ENCODE peak calls at places on chromosomes 2 and 18, in six cellular contexts. One of them, this sample, is unnamed.

GRCh38 chr18:75114231-75114630 is 94.7 kb downstream of the PTGR3 start:
- DNase-seq in stimulated activated CD4-positive, alpha-beta T cell treated with anti-CD3 and anti-CD28 coated beads, Interleukin-12 subunit alpha, Interleukin-12 subunit beta, amount 100 ng/mL, for 24 hours: no peak
- DNase-seq in naive thymus-derived CD4-positive, alpha-beta T cell: no peak
- DNase-seq in CD4-positive, alpha-beta memory T cell: no peak
- DNase-seq in fibroblast of the aortic adventitia: no peak
- DNase-seq in neuronal stem cell: no peak
- DNase-seq in this sample: no peak

GRCh38 chr2:1686784-1687105 is 57.6 kb downstream of the PXDN start:
- DNase-seq in stimulated activated CD4-positive, alpha-beta T cell treated with anti-CD3 and anti-CD28 coated beads, Interleukin-12 subunit alpha, Interleukin-12 subunit beta, amount 100 ng/mL, for 24 hours: no peak
- DNase-seq in naive thymus-derived CD4-positive, alpha-beta T cell: no peak
- DNase-seq in CD4-positive, alpha-beta memory T cell: no peak
- DNase-seq in fibroblast of the aortic adventitia: no peak
- DNase-seq in neuronal stem cell: no peak
- DNase-seq in this sample: no peak

GRCh38 chr2:42106257-42106816 is 58.5 kb downstream of the PKDCC start:
- DNase-seq in stimulated activated CD4-positive, alpha-beta T cell treated with anti-CD3 and anti-CD28 coated beads, Interleukin-12 subunit alpha, Interleukin-12 subunit beta, amount 100 ng/mL, for 24 hours: no peak
- DNase-seq in naive thymus-derived CD4-positive, alpha-beta T cell: no peak
- DNase-seq in CD4-positive, alpha-beta memory T cell: no peak
- DNase-seq in fibroblast of the aortic adventitia: no peak
- DNase-seq in neuronal stem cell: no peak
- DNase-seq in this sample: no peak

GRCh38 chr2:239603411-239604356 is 202.9 kb upstream of the HDAC4 start:
- DNase-seq in stimulated activated CD4-positive, alpha-beta T cell treated with anti-CD3 and anti-CD28 coated beads, Interleukin-12 subunit alpha, Interleukin-12 subunit beta, amount 100 ng/mL, for 24 hours: no peak
- DNase-seq in naive thymus-derived CD4-positive, alpha-beta T cell: no peak
- DNase-seq in CD4-positive, alpha-beta memory T cell: no peak
- DNase-seq in fibroblast of the aortic adventitia: no peak
- DNase-seq in neuronal stem cell: no peak
- DNase-seq in this sample: no peak

GRCh38 chr2:182069416-182069815 is 83.8 kb downstream of the PPP1R1C start:
- DNase-seq in stimulated activated CD4-positive, alpha-beta T cell treated with anti-CD3 and anti-CD28 coated beads, Interleukin-12 subunit alpha, Interleukin-12 subunit beta, amount 100 ng/mL, for 24 hours: no peak
- DNase-seq in naive thymus-derived CD4-positive, alpha-beta T cell: no peak
- DNase-seq in CD4-positive, alpha-beta memory T cell: no peak
- DNase-seq in fibroblast of the aortic adventitia: no peak
- DNase-seq in neuronal stem cell: no peak
- DNase-seq in this sample: no peak

GRCh38 chr2:162890690-162891311 is 52.2 kb upstream of the KCNH7 start:
- DNase-seq in stimulated activated CD4-positive, alpha-beta T cell treated with anti-CD3 and anti-CD28 coated beads, Interleukin-12 subunit alpha, Interleukin-12 subunit beta, amount 100 ng/mL, for 24 hours: no peak
- DNase-seq in naive thymus-derived CD4-positive, alpha-beta T cell: no peak
- DNase-seq in CD4-positive, alpha-beta memory T cell: no peak
- DNase-seq in fibroblast of the aortic adventitia: peak
- DNase-seq in neuronal stem cell: peak
- DNase-seq in this sample: peak

GRCh38 chr2:214069254-214069653 is 341.6 kb upstream of the VWC2L start:
- DNase-seq in stimulated activated CD4-positive, alpha-beta T cell treated with anti-CD3 and anti-CD28 coated beads, Interleukin-12 subunit alpha, Interleukin-12 subunit beta, amount 100 ng/mL, for 24 hours: no peak
- DNase-seq in naive thymus-derived CD4-positive, alpha-beta T cell: no peak
- DNase-seq in CD4-positive, alpha-beta memory T cell: no peak
- DNase-seq in fibroblast of the aortic adventitia: peak
- DNase-seq in neuronal stem cell: no peak
- DNase-seq in this sample: no peak

GRCh38 chr2:120815292-120815691 is 79.6 kb downstream of the GLI2 start:
- DNase-seq in stimulated activated CD4-positive, alpha-beta T cell treated with anti-CD3 and anti-CD28 coated beads, Interleukin-12 subunit alpha, Interleukin-12 subunit beta, amount 100 ng/mL, for 24 hours: no peak
- DNase-seq in naive thymus-derived CD4-positive, alpha-beta T cell: no peak
- DNase-seq in CD4-positive, alpha-beta memory T cell: no peak
- DNase-seq in fibroblast of the aortic adventitia: no peak
- DNase-seq in neuronal stem cell: no peak
- DNase-seq in this sample: no peak

GRCh38 chr2:207766697-207767460 is 2.8 kb downstream of the FZD5 start:
- DNase-seq in stimulated activated CD4-positive, alpha-beta T cell treated with anti-CD3 and anti-CD28 coated beads, Interleukin-12 subunit alpha, Interleukin-12 subunit beta, amount 100 ng/mL, for 24 hours: no peak
- DNase-seq in naive thymus-derived CD4-positive, alpha-beta T cell: no peak
- DNase-seq in CD4-positive, alpha-beta memory T cell: no peak
- DNase-seq in fibroblast of the aortic adventitia: no peak
- DNase-seq in neuronal stem cell: no peak
- DNase-seq in this sample: no peak

GRCh38 chr2:209633911-209634310 is 137.7 kb upstream of the UNC80 start:
- DNase-seq in stimulated activated CD4-positive, alpha-beta T cell treated with anti-CD3 and anti-CD28 coated beads, Interleukin-12 subunit alpha, Interleukin-12 subunit beta, amount 100 ng/mL, for 24 hours: no peak
- DNase-seq in naive thymus-derived CD4-positive, alpha-beta T cell: no peak
- DNase-seq in CD4-positive, alpha-beta memory T cell: no peak
- DNase-seq in fibroblast of the aortic adventitia: no peak
- DNase-seq in neuronal stem cell: no peak
- DNase-seq in this sample: no peak

GRCh38 chr2:25314514-25315315 is 27.0 kb downstream of the DNMT3A start:
- DNase-seq in stimulated activated CD4-positive, alpha-beta T cell treated with anti-CD3 and anti-CD28 coated beads, Interleukin-12 subunit alpha, Interleukin-12 subunit beta, amount 100 ng/mL, for 24 hours: peak
- DNase-seq in naive thymus-derived CD4-positive, alpha-beta T cell: peak
- DNase-seq in CD4-positive, alpha-beta memory T cell: peak
- DNase-seq in fibroblast of the aortic adventitia: peak
- DNase-seq in neuronal stem cell: peak
- DNase-seq in this sample: peak

This sample was measured in Jurkat, Clone E6-1.